ENCODE peak calls at places on chromosomes 11 and 22, in four cellular contexts. B is left ventricle myocardium inferior, Z is PC-3, T is DMS153. N is an unnamed sample.

GRCh38 chr11:96755209-96755608 is 365.4 kb downstream of the JRKL start:
- DNase-seq in B (no peak), Z (no peak), T (no peak), N (no peak)

GRCh38 chr11:45180158-45180887 is 33.9 kb downstream of the PRDM11 start:
- DNase-seq in B (peak), Z (peak), T (peak), N (peak)

GRCh38 chr11:5737091-5737490 is 843 bp downstream of the OR56B1 start:
- DNase-seq in B (no peak), Z (no peak), T (no peak), N (peak)

GRCh38 chr22:20590477-20591294 is 83.3 kb downstream of the MED15 start:
- DNase-seq in B (no peak), Z (no peak), T (no peak), N (no peak)

GRCh38 chr11:61860054-61860903 is 31.1 kb downstream of the FADS3 start:
- DNase-seq in B (peak), Z (peak), T (no peak), N (no peak)

GRCh38 chr22:21791635-21792625 is 56.3 kb upstream of the YPEL1 start:
- DNase-seq in B (no peak), Z (peak), T (no peak), N (peak)

GRCh38 chr11:68454767-68455166 is 5.8 kb upstream of the PPP6R3 start:
- DNase-seq in B (no peak), Z (no peak), T (no peak), N (no peak)

GRCh38 chr22:37218771-37219411 is 6.6 kb upstream of the SSTR3 start:
- DNase-seq in B (no peak), Z (no peak), T (no peak), N (no peak)

GRCh38 chr22:27405672-27406388 is 395.7 kb downstream of the MN1 start:
- DNase-seq in B (peak), Z (peak), T (no peak), N (peak)

GRCh38 chr11:117857734-117858369 is 18.6 kb downstream of the FXYD6 start:
- DNase-seq in B (no peak), Z (no peak), T (no peak), N (no peak)

GRCh38 chr22:29093980-29094379 is 21.1 kb downstream of the KREMEN1 start:
- DNase-seq in B (no peak), Z (no peak), T (no peak), N (no peak)

GRCh38 chr11:111388431-111388830 is 9.4 kb upstream of the POU2AF1 start:
- DNase-seq in B (no peak), Z (no peak), T (no peak), N (peak)

GRCh38 chr22:43008509-43008908 is 6.4 kb downstream of the PACSIN2 start:
- DNase-seq in B (no peak), Z (no peak), T (no peak), N (no peak)

GRCh38 chr22:37334859-37335818 is 52.8 kb downstream of the CYTH4 start:
- DNase-seq in B (no peak), Z (peak), T (no peak), N (no peak)

N was measured in M059J.